ENCODE peak calls at places on chromosome 20, in five cellular contexts. Z is CD8-positive, alpha-beta T cell; K is tibial artery; V is lower lobe of right lung; D is MM.1S. N is an unnamed sample. For H3K27me3, the result is how much of the 10 kb centered on the place peaks cover.

GRCh38 chr20:8855315-8855714 is 213.6 kb upstream of the PLCB4 start:
- DNase-seq in Z (no peak), K (no peak), V (no peak), D (no peak), N (no peak)

GRCh38 chr20:63402178-63402859 is 41.2 kb upstream of the CHRNA4 start:
- DNase-seq in Z (no peak), K (no peak), V (no peak), D (no peak), N (no peak)

GRCh38 chr20:10094566-10095173 is 59.9 kb downstream of the ANKEF1 start:
- DNase-seq in Z (no peak), K (no peak), V (no peak), D (no peak), N (no peak)

GRCh38 chr20:61162506-61162905 is 89.6 kb upstream of the CDH4 start:
- DNase-seq in Z (no peak), K (no peak), V (no peak), D (no peak), N (no peak)

GRCh38 chr20:50226093-50226974 is 35.7 kb downstream of the CEBPB start:
- DNase-seq in Z (no peak), K (peak), V (peak), D (no peak), N (peak)

GRCh38 chr20:24798930-24799705 is 150.0 kb upstream of the CST7 start:
- DNase-seq in Z (no peak), K (no peak), V (peak), D (no peak), N (no peak)

GRCh38 chr20:46835418-46835817 is 59.2 kb upstream of the EYA2 start:
- DNase-seq in Z (no peak), K (no peak), V (no peak), D (no peak), N (no peak)

GRCh38 chr20:3781153-3781910 is at the start of gene SPEF1:
- DNase-seq in Z (no peak), K (peak), V (peak), D (peak), N (peak)

GRCh38 chr20:51648571-51648947 is 106.0 kb upstream of the NFATC2 start:
- DNase-seq in Z (no peak), K (no peak), V (no peak), D (no peak), N (no peak)

GRCh38 chr20:41734506-41734945 is 116.3 kb upstream of the CHD6 start:
- DNase-seq in Z (peak), K (peak), V (peak), D (peak), N (no peak)

GRCh38 chr20:6714202-6714800 is 53.2 kb upstream of the BMP2 start:
- DNase-seq in Z (no peak), K (no peak), V (peak), D (no peak), N (no peak)

GRCh38 chr20:57080796-57081195 is 185.6 kb downstream of the BMP7 start:
- DNase-seq in Z (no peak), K (no peak), V (no peak), D (no peak), N (no peak)

GRCh38 chr20:48457261-48458002 is 370.4 kb downstream of the PREX1 start:
- DNase-seq in Z (no peak), K (no peak), V (no peak), D (no peak), N (no peak)
- H3K4me3 ChIP-seq in Z (no peak), K (no peak), V (no peak), D (no peak), N (no peak)

GRCh38 chr20:53940356-53940694 is 130.1 kb downstream of the BCAS1 start:
- DNase-seq in Z (no peak), K (no peak), V (no peak), D (no peak), N (no peak)

GRCh38 chr20:53940883-53941546 is 129.4 kb downstream of the BCAS1 start:
- DNase-seq in Z (no peak), K (peak), V (no peak), D (peak), N (no peak)

GRCh38 chr20:53942973-53943372 is 127.4 kb downstream of the BCAS1 start:
- DNase-seq in Z (no peak), K (no peak), V (no peak), D (no peak), N (no peak)

GRCh38 chr20:53942121-53942816 is 128.1 kb downstream of the BCAS1 start:
- DNase-seq in Z (no peak), K (no peak), V (no peak), D (peak), N (no peak)

GRCh38 chr20:53941680-53942079 is 128.7 kb downstream of the BCAS1 start:
- DNase-seq in Z (no peak), K (no peak), V (no peak), D (no peak), N (no peak)
- TF ChIP-seq CTCF in Z (no peak), K (no peak), V (no peak), D (no peak), N (no peak)

GRCh38 chr20:59382907-59383306 is 82.5 kb downstream of the EDN3 start:
- DNase-seq in Z (no peak), K (no peak), V (no peak), D (no peak), N (no peak)
- H3K27me3 ChIP-seq in Z (under half), K (half or more), V (under half), D (half or more), N (under half)

GRCh38 chr20:309841-310644 is 12.7 kb downstream of the ZCCHC3 start:
- DNase-seq in Z (peak), K (peak), V (peak), D (peak), N (peak)
- H3K4me3 ChIP-seq in Z (peak), K (peak), V (peak), D (peak), N (peak)

N was measured in thoracic aorta.